ENCODE peak calls at places on chromosomes 3 and 15, in four cellular contexts. Z is left cardiac atrium, O is dorsolateral prefrontal cortex, X is omental fat pad. Y is an unnamed sample.

GRCh38 chr3:100871307-100871706 is 121.9 kb downstream of the ABI3BP start:
- DNase-seq in Z (no peak), O (no peak), X (no peak), Y (no peak)

GRCh38 chr3:138062037-138062436 is 52.1 kb downstream of the CLDN18 start:
- DNase-seq in Z (no peak), O (no peak), X (no peak), Y (no peak)

GRCh38 chr3:16741890-16742289 is 136.7 kb upstream of the DAZL start:
- DNase-seq in Z (peak), O (no peak), X (no peak), Y (no peak)

GRCh38 chr3:153163349-153164008 is 1.5 kb downstream of the RAP2B start:
- DNase-seq in Z (no peak), O (no peak), X (no peak), Y (no peak)

GRCh38 chr3:80018375-80018774 is 250.6 kb upstream of the ROBO1 start:
- DNase-seq in Z (no peak), O (no peak), X (no peak), Y (no peak)

GRCh38 chr3:192928016-192928415 is 10.4 kb upstream of the MB21D2 start:
- DNase-seq in Z (no peak), O (no peak), X (no peak), Y (no peak)

GRCh38 chr3:108118038-108118727 is 27.4 kb upstream of the CD47 start:
- DNase-seq in Z (no peak), O (no peak), X (no peak), Y (no peak)

GRCh38 chr15:29822100-29822684 is at the start of gene TJP1:
- DNase-seq in Z (peak), O (no peak), X (no peak), Y (peak)

GRCh38 chr3:72446406-72447058 is 401.7 kb downstream of the SHQ1 start:
- DNase-seq in Z (no peak), O (peak), X (no peak), Y (peak)

GRCh38 chr15:98421419-98422085 is 226.8 kb upstream of the IGF1R start:
- DNase-seq in Z (peak), O (no peak), X (peak), Y (peak)

GRCh38 chr3:14216257-14217048 is 37.8 kb downstream of the LSM3 start:
- DNase-seq in Z (peak), O (peak), X (no peak), Y (peak)

GRCh38 chr3:55267206-55267930 is 219.7 kb downstream of the WNT5A start:
- DNase-seq in Z (no peak), O (no peak), X (no peak), Y (no peak)

GRCh38 chr3:160400048-160400630 is 689 bp downstream of the SMC4 start:
- DNase-seq in Z (peak), O (no peak), X (peak), Y (no peak)

GRCh38 chr15:72599855-72600464 is 54.5 kb upstream of the GOLGA6B start:
- DNase-seq in Z (no peak), O (no peak), X (no peak), Y (no peak)

GRCh38 chr3:65625310-65625709 is 413.4 kb downstream of the MAGI1 start:
- DNase-seq in Z (no peak), O (no peak), X (no peak), Y (no peak)

GRCh38 chr15:81398910-81399551 is 25.0 kb upstream of the TMC3 start:
- DNase-seq in Z (no peak), O (no peak), X (no peak), Y (no peak)